ENCODE peak calls at places on chromosomes 6 and 20, in seven cellular contexts. One of them, this sample, is unnamed.

GRCh38 chr6:62283828-62284411 is 2.1 kb downstream of the KHDRBS2 start:
- DNase-seq in H9: no peak
- DNase-seq in mesenchymal stem cell: peak; percentile 43
- DNase-seq in IMR-90: peak; percentile 0
- DNase-seq in neuronal stem cell: peak; percentile 50
- DNase-seq in trophoblast cell: no peak
- DNase-seq in H1: no peak
- DNase-seq in this sample: peak; percentile 61

GRCh38 chr6:98416027-98416426 is 418.3 kb upstream of the POU3F2 start:
- DNase-seq in H9: no peak
- DNase-seq in mesenchymal stem cell: no peak
- DNase-seq in IMR-90: no peak
- DNase-seq in neuronal stem cell: no peak
- DNase-seq in trophoblast cell: no peak
- DNase-seq in H1: no peak
- DNase-seq in this sample: no peak

GRCh38 chr6:32972353-32973143 is 4.2 kb downstream of the BRD2 start:
- DNase-seq in H9: no peak
- DNase-seq in mesenchymal stem cell: no peak
- DNase-seq in IMR-90: no peak
- DNase-seq in neuronal stem cell: no peak
- DNase-seq in trophoblast cell: no peak
- DNase-seq in H1: no peak
- DNase-seq in this sample: no peak

GRCh38 chr20:56395166-56395565 is 2.7 kb downstream of the CSTF1 start:
- DNase-seq in H9: no peak
- DNase-seq in mesenchymal stem cell: no peak
- DNase-seq in IMR-90: no peak
- DNase-seq in neuronal stem cell: no peak
- DNase-seq in trophoblast cell: no peak
- DNase-seq in H1: no peak
- DNase-seq in this sample: no peak

GRCh38 chr6:2918936-2919335 is 15.8 kb upstream of the SERPINB9 start:
- DNase-seq in H9: no peak
- DNase-seq in mesenchymal stem cell: no peak
- DNase-seq in IMR-90: no peak
- DNase-seq in neuronal stem cell: no peak
- DNase-seq in trophoblast cell: no peak
- DNase-seq in H1: no peak
- DNase-seq in this sample: no peak

GRCh38 chr6:18503588-18504231 is 116.6 kb downstream of the RNF144B start:
- DNase-seq in H9: peak; percentile 65
- DNase-seq in mesenchymal stem cell: peak; percentile 76
- DNase-seq in IMR-90: peak; percentile 85
- DNase-seq in neuronal stem cell: peak; percentile 58
- DNase-seq in trophoblast cell: peak; percentile 62
- DNase-seq in H1: peak; percentile 23
- DNase-seq in this sample: peak; percentile 81

GRCh38 chr6:43973351-43973750 is 153.9 kb downstream of the MRPL14 start:
- DNase-seq in H9: peak; percentile 10
- DNase-seq in mesenchymal stem cell: no peak
- DNase-seq in IMR-90: no peak
- DNase-seq in neuronal stem cell: no peak
- DNase-seq in trophoblast cell: no peak
- DNase-seq in H1: no peak
- DNase-seq in this sample: no peak

GRCh38 chr20:35093245-35093884 is 758 bp upstream of the TRPC4AP start:
- DNase-seq in H9: no peak
- DNase-seq in mesenchymal stem cell: peak; percentile 85
- DNase-seq in IMR-90: peak; percentile 82
- DNase-seq in neuronal stem cell: no peak
- DNase-seq in trophoblast cell: no peak
- DNase-seq in H1: no peak
- DNase-seq in this sample: no peak

GRCh38 chr6:113433506-113433991 is 423.6 kb upstream of the MARCKS start:
- DNase-seq in H9: no peak
- DNase-seq in mesenchymal stem cell: peak; percentile 92
- DNase-seq in IMR-90: peak; percentile 83
- DNase-seq in neuronal stem cell: no peak
- DNase-seq in trophoblast cell: peak; percentile 94
- DNase-seq in H1: no peak
- DNase-seq in this sample: no peak

GRCh38 chr20:32238483-32239425 is 31.1 kb downstream of the POFUT1 start:
- DNase-seq in H9: no peak
- DNase-seq in mesenchymal stem cell: no peak
- DNase-seq in IMR-90: no peak
- DNase-seq in neuronal stem cell: no peak
- DNase-seq in trophoblast cell: no peak
- DNase-seq in H1: no peak
- DNase-seq in this sample: peak; percentile 18

GRCh38 chr6:168615837-168616236 is 174.9 kb downstream of the SMOC2 start:
- DNase-seq in H9: no peak
- DNase-seq in mesenchymal stem cell: no peak
- DNase-seq in IMR-90: no peak
- DNase-seq in neuronal stem cell: no peak
- DNase-seq in trophoblast cell: no peak
- DNase-seq in H1: no peak
- DNase-seq in this sample: no peak
- H2AK5ac ChIP-seq in H9: no peak overlapping the region
- H2AK5ac ChIP-seq in mesenchymal stem cell: no peak overlapping the region
- H2AK5ac ChIP-seq in IMR-90: no peak overlapping the region
- H2AK5ac ChIP-seq in neuronal stem cell: no peak overlapping the region
- H2AK5ac ChIP-seq in trophoblast cell: no peak overlapping the region
- H2AK5ac ChIP-seq in H1: no peak overlapping the region
- H2AK5ac ChIP-seq in this sample: no peak overlapping the region

GRCh38 chr6:90284236-90284744 is 12.4 kb downstream of the BACH2 start:
- DNase-seq in H9: peak; percentile 61
- DNase-seq in mesenchymal stem cell: peak; percentile 92
- DNase-seq in IMR-90: peak; percentile 95
- DNase-seq in neuronal stem cell: peak; percentile 44
- DNase-seq in trophoblast cell: no peak
- DNase-seq in H1: no peak
- DNase-seq in this sample: peak; percentile 96
- H3K9ac ChIP-seq in H9: no peak overlapping the region
- H3K9ac ChIP-seq in mesenchymal stem cell: peak overlapping the region; percentile 92
- H3K9ac ChIP-seq in IMR-90: no peak overlapping the region
- H3K9ac ChIP-seq in neuronal stem cell: no peak overlapping the region
- H3K9ac ChIP-seq in trophoblast cell: no peak overlapping the region
- H3K9ac ChIP-seq in H1: no peak overlapping the region
- H3K9ac ChIP-seq in this sample: no peak overlapping the region

DNA sequence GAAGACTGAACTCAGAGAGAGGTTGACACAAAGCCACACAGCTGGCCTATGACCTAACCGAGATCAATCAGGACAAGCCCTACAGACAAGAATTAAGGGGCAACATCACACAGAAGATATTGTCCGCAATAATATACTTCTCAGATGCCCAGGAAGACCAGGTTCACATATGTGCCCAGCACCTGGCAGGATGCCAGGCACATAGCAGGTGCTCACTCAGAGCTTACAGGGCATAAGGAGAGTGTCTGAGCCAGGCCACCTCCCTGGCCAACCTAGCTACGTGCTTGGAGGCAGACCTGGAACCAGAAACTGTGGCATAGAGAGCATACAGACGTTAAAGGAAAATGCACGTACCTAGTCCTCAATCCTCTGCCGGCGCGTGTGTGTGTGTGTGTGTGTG is 87.0 kb upstream of the LRFN2 start:
- DNase-seq in H9: no peak
- DNase-seq in mesenchymal stem cell: no peak
- DNase-seq in IMR-90: no peak
- DNase-seq in neuronal stem cell: no peak
- DNase-seq in trophoblast cell: no peak
- DNase-seq in H1: no peak
- DNase-seq in this sample: no peak
- H2AK5ac ChIP-seq in H9: no peak overlapping the region
- H2AK5ac ChIP-seq in mesenchymal stem cell: no peak overlapping the region
- H2AK5ac ChIP-seq in IMR-90: no peak overlapping the region
- H2AK5ac ChIP-seq in neuronal stem cell: no peak overlapping the region
- H2AK5ac ChIP-seq in trophoblast cell: no peak overlapping the region
- H2AK5ac ChIP-seq in H1: no peak overlapping the region
- H2AK5ac ChIP-seq in this sample: no peak overlapping the region

GRCh38 chr6:106142876-106143431 is 56.8 kb downstream of the PRDM1 start:
- DNase-seq in H9: no peak
- DNase-seq in mesenchymal stem cell: no peak
- DNase-seq in IMR-90: no peak
- DNase-seq in neuronal stem cell: no peak
- DNase-seq in trophoblast cell: no peak
- DNase-seq in H1: no peak
- DNase-seq in this sample: peak; percentile 33
- H3K9ac ChIP-seq in H9: no peak overlapping the region
- H3K9ac ChIP-seq in mesenchymal stem cell: no peak overlapping the region
- H3K9ac ChIP-seq in IMR-90: no peak overlapping the region
- H3K9ac ChIP-seq in neuronal stem cell: no peak overlapping the region
- H3K9ac ChIP-seq in trophoblast cell: no peak overlapping the region
- H3K9ac ChIP-seq in H1: no peak overlapping the region
- H3K9ac ChIP-seq in this sample: no peak overlapping the region

GRCh38 chr6:91664327-91664959 is 1077.6 kb upstream of the MAP3K7 start:
- DNase-seq in H9: no peak
- DNase-seq in mesenchymal stem cell: no peak
- DNase-seq in IMR-90: no peak
- DNase-seq in neuronal stem cell: no peak
- DNase-seq in trophoblast cell: no peak
- DNase-seq in H1: no peak
- DNase-seq in this sample: no peak

GRCh38 chr6:91669154-91669903 is 1082.5 kb upstream of the MAP3K7 start:
- DNase-seq in H9: no peak
- DNase-seq in mesenchymal stem cell: no peak
- DNase-seq in IMR-90: no peak
- DNase-seq in neuronal stem cell: no peak
- DNase-seq in trophoblast cell: no peak
- DNase-seq in H1: no peak
- DNase-seq in this sample: no peak

GRCh38 chr6:91672201-91672600 is 1085.3 kb upstream of the MAP3K7 start:
- DNase-seq in H9: no peak
- DNase-seq in mesenchymal stem cell: no peak
- DNase-seq in IMR-90: no peak
- DNase-seq in neuronal stem cell: no peak
- DNase-seq in trophoblast cell: no peak
- DNase-seq in H1: no peak
- DNase-seq in this sample: no peak

GRCh38 chr6:91669904-91670295 is 1083.0 kb upstream of the MAP3K7 start:
- DNase-seq in H9: no peak
- DNase-seq in mesenchymal stem cell: no peak
- DNase-seq in IMR-90: no peak
- DNase-seq in neuronal stem cell: no peak
- DNase-seq in trophoblast cell: no peak
- DNase-seq in H1: no peak
- DNase-seq in this sample: no peak

DNA sequence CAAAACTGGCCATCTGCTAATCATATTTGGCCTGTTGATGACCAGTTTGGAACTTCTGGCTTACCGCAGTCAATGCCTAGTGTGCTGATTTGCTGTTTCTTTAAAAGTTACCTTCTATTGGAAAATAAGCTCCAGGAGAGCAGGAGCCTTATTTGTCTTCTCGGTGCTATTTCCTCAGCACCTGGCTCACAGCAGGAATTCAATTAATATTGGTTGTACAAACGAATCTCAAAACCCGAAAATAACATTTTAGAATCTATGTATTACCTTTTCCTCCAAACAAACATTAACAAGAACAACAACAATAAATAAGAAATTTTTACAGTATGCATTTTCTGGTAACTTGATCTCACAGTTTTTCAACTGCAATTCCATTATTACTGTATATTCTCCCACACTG is 1080.7 kb upstream of the MAP3K7 start:
- DNase-seq in H9: no peak
- DNase-seq in mesenchymal stem cell: no peak
- DNase-seq in IMR-90: no peak
- DNase-seq in neuronal stem cell: no peak
- DNase-seq in trophoblast cell: no peak
- DNase-seq in H1: no peak
- DNase-seq in this sample: no peak
- H2AK5ac ChIP-seq in H9: no peak overlapping the region
- H2AK5ac ChIP-seq in mesenchymal stem cell: no peak overlapping the region
- H2AK5ac ChIP-seq in IMR-90: no peak overlapping the region
- H2AK5ac ChIP-seq in neuronal stem cell: no peak overlapping the region
- H2AK5ac ChIP-seq in trophoblast cell: no peak overlapping the region
- H2AK5ac ChIP-seq in H1: no peak overlapping the region
- H2AK5ac ChIP-seq in this sample: no peak overlapping the region

DNA sequence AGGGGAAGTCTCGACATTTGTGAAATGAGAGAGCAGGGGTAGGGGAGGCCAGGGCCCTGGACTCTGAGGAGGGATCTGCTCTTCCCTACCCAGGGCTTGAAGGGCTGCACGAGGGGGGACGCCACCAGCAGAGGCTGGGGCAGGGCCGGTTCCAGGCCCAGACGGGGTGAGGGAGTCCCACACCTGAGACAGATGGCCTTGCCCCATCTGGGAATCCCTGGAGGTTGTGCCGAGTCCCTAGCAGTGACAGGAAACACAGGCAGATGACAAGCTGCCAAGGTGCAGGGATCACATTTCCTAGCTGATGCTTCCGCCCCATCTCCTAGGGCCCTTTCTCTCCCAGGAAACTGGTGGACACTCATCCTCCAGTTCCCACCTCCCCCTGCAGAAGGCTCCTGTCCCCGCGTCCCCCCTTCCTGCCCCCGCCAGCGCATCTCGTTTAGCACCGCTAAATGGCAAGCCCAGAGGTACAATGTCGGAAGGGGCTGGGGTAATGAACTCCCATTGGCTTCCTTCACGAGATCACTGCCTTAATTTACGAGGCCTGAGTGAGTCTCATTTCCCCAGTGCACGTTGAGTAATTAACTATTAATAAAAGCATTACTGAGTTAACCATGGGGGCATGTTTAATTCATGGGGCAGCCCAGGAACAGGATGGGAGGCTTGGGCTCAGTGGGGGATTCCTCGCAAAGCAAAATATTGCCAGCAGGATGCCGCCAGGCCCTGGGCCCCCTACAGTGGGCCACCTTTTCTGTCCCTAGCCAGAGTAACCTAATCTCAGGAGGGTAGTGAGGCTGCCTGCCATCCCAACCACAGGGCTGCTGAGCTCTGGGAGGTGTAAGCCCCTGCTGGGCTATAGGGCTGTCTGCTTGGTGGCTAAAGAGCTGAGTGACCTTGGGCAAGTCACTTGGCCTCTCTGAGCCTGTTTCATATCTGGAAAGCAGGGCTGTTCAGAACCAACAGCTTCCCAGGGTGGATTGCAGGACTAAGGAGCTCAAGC is 35.4 kb upstream of the CDH22 start:
- DNase-seq in H9: no peak
- DNase-seq in mesenchymal stem cell: no peak
- DNase-seq in IMR-90: no peak
- DNase-seq in neuronal stem cell: no peak
- DNase-seq in trophoblast cell: no peak
- DNase-seq in H1: no peak
- DNase-seq in this sample: no peak
- H3K9ac ChIP-seq in H9: no peak overlapping the region
- H3K9ac ChIP-seq in mesenchymal stem cell: peak overlapping the region; percentile 25
- H3K9ac ChIP-seq in IMR-90: no peak overlapping the region
- H3K9ac ChIP-seq in neuronal stem cell: no peak overlapping the region
- H3K9ac ChIP-seq in trophoblast cell: no peak overlapping the region
- H3K9ac ChIP-seq in H1: no peak overlapping the region
- H3K9ac ChIP-seq in this sample: no peak overlapping the region